ENCODE peak calls at places on chromosomes 4 and X, in five cellular contexts. H is HuH-7, W is T-helper 17 cell, D is aorta, C is epithelial cell of proximal tubule. Y is an unnamed sample.

GRCh38 chrX:9320940-9321339 is 143.9 kb upstream of the TBL1X start:
- DNase-seq in H (no peak), W (no peak), D (no peak), C (no peak), Y (no peak)

GRCh38 chr4:128322311-128322710 is 34.7 kb upstream of the PGRMC2 start:
- DNase-seq in H (no peak), W (no peak), D (no peak), C (no peak), Y (no peak)

GRCh38 chr4:16043820-16044554 is 39.8 kb downstream of the PROM1 start:
- DNase-seq in H (no peak), W (no peak), D (no peak), C (no peak), Y (no peak)

GRCh38 chrX:70025464-70025863 is 24.3 kb downstream of the AWAT2 start:
- DNase-seq in H (no peak), W (no peak), D (no peak), C (no peak), Y (no peak)

GRCh38 chr4:65789850-65790249 is 119.6 kb upstream of the EPHA5 start:
- DNase-seq in H (no peak), W (no peak), D (no peak), C (no peak), Y (no peak)

GRCh38 chrX:79400618-79401017 is 33.5 kb upstream of the ITM2A start:
- DNase-seq in H (no peak), W (no peak), D (no peak), C (no peak), Y (no peak)

GRCh38 chr4:52572936-52573485 is 86.1 kb downstream of the USP46 start:
- DNase-seq in H (no peak), W (no peak), D (no peak), C (peak; percentile 48), Y (no peak)

GRCh38 chr4:112704991-112705845 is 68.3 kb downstream of the LARP7 start:
- DNase-seq in H (peak; percentile 24), W (no peak), D (peak; percentile 62), C (no peak), Y (peak; percentile 24)

GRCh38 chrX:20320461-20321159 is 53.9 kb upstream of the RPS6KA3 start:
- DNase-seq in H (no peak), W (no peak), D (peak; percentile 54), C (no peak), Y (no peak)

GRCh38 chr4:5528108-5528507 is 180.3 kb downstream of the EVC2 start:
- DNase-seq in H (no peak), W (no peak), D (no peak), C (no peak), Y (no peak)

GRCh38 chrX:39158801-39159657 is 357.8 kb downstream of the MID1IP1 start:
- DNase-seq in H (no peak), W (no peak), D (no peak), C (no peak), Y (no peak)

GRCh38 chr4:47106561-47106960 is 75.2 kb downstream of the GABRB1 start:
- DNase-seq in H (no peak), W (no peak), D (no peak), C (no peak), Y (no peak)

GRCh38 chr4:69073375-69073774 is 22.9 kb upstream of the UGT2B7 start:
- DNase-seq in H (no peak), W (no peak), D (no peak), C (no peak), Y (no peak)

GRCh38 chrX:109940411-109940810 is 62.5 kb upstream of the TMEM164 start:
- DNase-seq in H (no peak), W (no peak), D (no peak), C (no peak), Y (no peak)

GRCh38 chr4:992297-993110 is 700 bp downstream of the SLC26A1 start:
- DNase-seq in H (peak; percentile 95), W (no peak), D (no peak), C (peak; percentile 75), Y (no peak)

GRCh38 chr4:52015366-52015765 is 4.8 kb downstream of the LRRC66 start:
- DNase-seq in H (peak; percentile 77), W (no peak), D (no peak), C (no peak), Y (no peak)

GRCh38 chr4:20554134-20554533 is 146.1 kb upstream of the PACRGL start:
- DNase-seq in H (no peak), W (no peak), D (no peak), C (no peak), Y (no peak)

GRCh38 chrX:17397074-17397473 is 22.1 kb downstream of the NHS start:
- DNase-seq in H (no peak), W (no peak), D (no peak), C (no peak), Y (no peak)

GRCh38 chr4:185738851-185739250 is 73.1 kb downstream of the SORBS2 start:
- DNase-seq in H (no peak), W (no peak), D (no peak), C (no peak), Y (no peak)

GRCh38 chr4:13178621-13179020 is 305.5 kb downstream of the RAB28 start:
- DNase-seq in H (no peak), W (no peak), D (no peak), C (no peak), Y (no peak)

Y was measured in psoas muscle.